ENCODE peak calls at places on chromosomes 16 and 17, in eight cellular contexts. One of them, this sample, is unnamed. For H3K27me3, the result is how much of the 10 kb centered on the place peaks cover.

GRCh38 chr16:78137782-78138616 is 38.5 kb downstream of the WWOX start:
- DNase-seq in mammary epithelial cell: no peak
- DNase-seq in GM12878: no peak
- DNase-seq in BE2C: no peak
- DNase-seq in uterus: no peak
- DNase-seq in IMR-90: no peak
- DNase-seq in ascending aorta: no peak
- DNase-seq in H1: no peak
- DNase-seq in this sample: no peak

GRCh38 chr16:50709061-50709695 is 15.8 kb downstream of the NOD2 start:
- DNase-seq in mammary epithelial cell: no peak
- DNase-seq in GM12878: no peak
- DNase-seq in BE2C: no peak
- DNase-seq in uterus: no peak
- DNase-seq in IMR-90: no peak
- DNase-seq in ascending aorta: no peak
- DNase-seq in H1: no peak
- DNase-seq in this sample: no peak

GRCh38 chr17:56771563-56771962 is 62.2 kb downstream of the C17orf67 start:
- DNase-seq in mammary epithelial cell: no peak
- DNase-seq in GM12878: no peak
- DNase-seq in BE2C: no peak
- DNase-seq in uterus: no peak
- DNase-seq in IMR-90: no peak
- DNase-seq in ascending aorta: no peak
- DNase-seq in H1: no peak
- DNase-seq in this sample: no peak

GRCh38 chr16:12518238-12519004 is 285.3 kb downstream of the CPPED1 start:
- DNase-seq in mammary epithelial cell: no peak
- DNase-seq in GM12878: no peak
- DNase-seq in BE2C: no peak
- DNase-seq in uterus: no peak
- DNase-seq in IMR-90: no peak
- DNase-seq in ascending aorta: no peak
- DNase-seq in H1: no peak
- DNase-seq in this sample: no peak

GRCh38 chr16:14007460-14007859 is 63.7 kb upstream of the MRTFB start:
- DNase-seq in mammary epithelial cell: peak
- DNase-seq in GM12878: peak
- DNase-seq in BE2C: no peak
- DNase-seq in uterus: no peak
- DNase-seq in IMR-90: peak
- DNase-seq in ascending aorta: no peak
- DNase-seq in H1: no peak
- DNase-seq in this sample: no peak

GRCh38 chr17:57329380-57330214 is 73.3 kb downstream of the MSI2 start:
- DNase-seq in mammary epithelial cell: no peak
- DNase-seq in GM12878: no peak
- DNase-seq in BE2C: peak
- DNase-seq in uterus: no peak
- DNase-seq in IMR-90: peak
- DNase-seq in ascending aorta: no peak
- DNase-seq in H1: no peak
- DNase-seq in this sample: no peak

GRCh38 chr16:10584956-10585561 is 4.7 kb upstream of the EMP2 start:
- DNase-seq in mammary epithelial cell: peak
- DNase-seq in GM12878: no peak
- DNase-seq in BE2C: no peak
- DNase-seq in uterus: no peak
- DNase-seq in IMR-90: peak
- DNase-seq in ascending aorta: no peak
- DNase-seq in H1: no peak
- DNase-seq in this sample: no peak

GRCh38 chr16:72834499-72834898 is 213.4 kb downstream of the ZFHX3 start:
- DNase-seq in mammary epithelial cell: no peak
- DNase-seq in GM12878: no peak
- DNase-seq in BE2C: no peak
- DNase-seq in uterus: no peak
- DNase-seq in IMR-90: no peak
- DNase-seq in ascending aorta: no peak
- DNase-seq in H1: no peak
- DNase-seq in this sample: no peak

GRCh38 chr16:51149721-51150158 is 1.3 kb downstream of the SALL1 start:
- DNase-seq in mammary epithelial cell: no peak
- DNase-seq in GM12878: no peak
- DNase-seq in BE2C: no peak
- DNase-seq in uterus: no peak
- DNase-seq in IMR-90: no peak
- DNase-seq in ascending aorta: no peak
- DNase-seq in H1: no peak
- DNase-seq in this sample: no peak

GRCh38 chr16:24635900-24636610 is 93.4 kb upstream of the TNRC6A start:
- DNase-seq in mammary epithelial cell: peak
- DNase-seq in GM12878: no peak
- DNase-seq in BE2C: peak
- DNase-seq in uterus: peak
- DNase-seq in IMR-90: peak
- DNase-seq in ascending aorta: peak
- DNase-seq in H1: no peak
- DNase-seq in this sample: peak

GRCh38 chr16:55759983-55760664 is 72.8 kb downstream of the CES1 start:
- DNase-seq in mammary epithelial cell: no peak
- DNase-seq in GM12878: no peak
- DNase-seq in BE2C: no peak
- DNase-seq in uterus: no peak
- DNase-seq in IMR-90: no peak
- DNase-seq in ascending aorta: no peak
- DNase-seq in H1: no peak
- DNase-seq in this sample: no peak

GRCh38 chr16:89670496-89671431 is 13.1 kb downstream of the SPATA33 start:
- DNase-seq in mammary epithelial cell: peak
- DNase-seq in GM12878: no peak
- DNase-seq in BE2C: no peak
- DNase-seq in uterus: no peak
- DNase-seq in IMR-90: peak
- DNase-seq in ascending aorta: no peak
- DNase-seq in H1: no peak
- DNase-seq in this sample: no peak

GRCh38 chr17:48630925-48631692 is 5.0 kb upstream of the HOXB9 start:
- DNase-seq in mammary epithelial cell: no peak
- DNase-seq in GM12878: no peak
- DNase-seq in BE2C: no peak
- DNase-seq in uterus: no peak
- DNase-seq in IMR-90: no peak
- DNase-seq in ascending aorta: no peak
- DNase-seq in H1: no peak
- DNase-seq in this sample: no peak

GRCh38 chr17:17347956-17348871 is 45.0 kb downstream of the NT5M start:
- DNase-seq in mammary epithelial cell: no peak
- DNase-seq in GM12878: no peak
- DNase-seq in BE2C: no peak
- DNase-seq in uterus: no peak
- DNase-seq in IMR-90: no peak
- DNase-seq in ascending aorta: peak
- DNase-seq in H1: no peak
- DNase-seq in this sample: no peak

GRCh38 chr17:75876938-75877751 is 1.2 kb downstream of the TRIM47 start:
- DNase-seq in mammary epithelial cell: peak
- DNase-seq in GM12878: no peak
- DNase-seq in BE2C: peak
- DNase-seq in uterus: peak
- DNase-seq in IMR-90: peak
- DNase-seq in ascending aorta: peak
- DNase-seq in H1: no peak
- DNase-seq in this sample: peak

GRCh38 chr17:75875940-75876189 is 2.5 kb downstream of the TRIM47 start:
- DNase-seq in mammary epithelial cell: no peak
- DNase-seq in GM12878: no peak
- DNase-seq in BE2C: no peak
- DNase-seq in uterus: no peak
- DNase-seq in IMR-90: no peak
- DNase-seq in ascending aorta: no peak
- DNase-seq in H1: no peak
- DNase-seq in this sample: no peak

GRCh38 chr17:75877752-75878173 is 618 bp downstream of the TRIM47 start:
- DNase-seq in mammary epithelial cell: peak
- DNase-seq in GM12878: no peak
- DNase-seq in BE2C: peak
- DNase-seq in uterus: peak
- DNase-seq in IMR-90: peak
- DNase-seq in ascending aorta: peak
- DNase-seq in H1: no peak
- DNase-seq in this sample: no peak

GRCh38 chr17:75875182-75875939 is 3.0 kb downstream of the TRIM47 start:
- DNase-seq in mammary epithelial cell: no peak
- DNase-seq in GM12878: no peak
- DNase-seq in BE2C: no peak
- DNase-seq in uterus: no peak
- DNase-seq in IMR-90: no peak
- DNase-seq in ascending aorta: peak
- DNase-seq in H1: no peak
- DNase-seq in this sample: no peak

DNA sequence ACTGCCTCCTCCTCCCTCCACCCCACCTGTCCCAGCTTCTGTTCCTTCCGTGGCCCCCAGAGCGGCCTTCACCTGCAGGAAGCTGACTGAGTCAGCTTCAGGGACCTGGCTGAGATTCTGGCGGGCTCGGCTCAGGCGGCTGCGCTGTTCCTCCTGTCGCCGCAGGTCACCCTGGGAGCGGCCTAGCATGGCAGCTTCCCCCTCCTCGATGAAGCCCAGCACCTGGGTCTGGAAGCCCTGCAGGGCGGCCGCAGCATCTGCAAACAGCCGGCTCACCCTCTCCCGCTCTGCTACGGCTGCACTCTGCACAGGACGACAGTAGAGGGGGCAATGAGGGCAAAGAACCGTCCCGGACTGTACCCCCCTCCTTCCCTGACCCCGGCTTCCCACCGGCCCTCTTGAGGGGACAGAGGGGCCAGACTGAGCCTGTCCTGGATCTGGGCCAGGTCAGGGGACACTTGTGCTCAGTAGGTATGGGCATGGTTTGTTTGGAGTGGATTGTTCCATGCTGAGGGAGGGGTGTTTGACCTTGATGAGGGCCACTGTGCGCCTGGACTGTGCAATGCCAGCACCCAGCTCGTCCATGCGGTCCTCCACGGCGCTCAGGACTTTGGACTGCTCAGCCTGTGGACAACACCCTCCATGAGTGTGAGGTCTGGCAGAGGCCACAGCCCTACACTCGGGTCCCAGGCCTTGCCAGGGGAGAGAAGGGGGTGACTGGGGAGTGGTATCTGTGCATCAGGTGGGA is 2.0 kb downstream of the TRIM47 start:
- DNase-seq in mammary epithelial cell: peak
- DNase-seq in GM12878: no peak
- DNase-seq in BE2C: no peak
- DNase-seq in uterus: no peak
- DNase-seq in IMR-90: no peak
- DNase-seq in ascending aorta: peak
- DNase-seq in H1: no peak
- DNase-seq in this sample: no peak
- TF ChIP-seq CTCF in mammary epithelial cell: peak
- TF ChIP-seq CTCF in GM12878: peak
- TF ChIP-seq CTCF in BE2C: peak
- TF ChIP-seq CTCF in uterus: peak
- TF ChIP-seq CTCF in IMR-90: peak
- TF ChIP-seq CTCF in ascending aorta: peak
- TF ChIP-seq CTCF in H1: peak
- TF ChIP-seq CTCF in this sample: peak

GRCh38 chr17:61450641-61451537 is 1.3 kb upstream of the TBX4 start:
- DNase-seq in mammary epithelial cell: no peak
- DNase-seq in GM12878: no peak
- DNase-seq in BE2C: no peak
- DNase-seq in uterus: no peak
- DNase-seq in IMR-90: no peak
- DNase-seq in ascending aorta: no peak
- DNase-seq in H1: no peak
- DNase-seq in this sample: no peak
- H3K27me3 ChIP-seq in mammary epithelial cell: under half
- H3K27me3 ChIP-seq in GM12878: under half
- H3K27me3 ChIP-seq in BE2C: under half
- H3K27me3 ChIP-seq in uterus: half or more
- H3K27me3 ChIP-seq in IMR-90: half or more
- H3K27me3 ChIP-seq in ascending aorta: under half
- H3K27me3 ChIP-seq in H1: half or more
- H3K27me3 ChIP-seq in this sample: half or more

GRCh38 chr17:43871947-43872690 is 25.1 kb downstream of the CD300LG start:
- DNase-seq in mammary epithelial cell: peak
- DNase-seq in GM12878: no peak
- DNase-seq in BE2C: no peak
- DNase-seq in uterus: no peak
- DNase-seq in IMR-90: no peak
- DNase-seq in ascending aorta: no peak
- DNase-seq in H1: no peak
- DNase-seq in this sample: no peak

GRCh38 chr17:43874293-43874692 is 27.3 kb downstream of the CD300LG start:
- DNase-seq in mammary epithelial cell: no peak
- DNase-seq in GM12878: no peak
- DNase-seq in BE2C: no peak
- DNase-seq in uterus: no peak
- DNase-seq in IMR-90: no peak
- DNase-seq in ascending aorta: no peak
- DNase-seq in H1: no peak
- DNase-seq in this sample: no peak

GRCh38 chr17:43875476-43876147 is 28.6 kb downstream of the CD300LG start:
- DNase-seq in mammary epithelial cell: peak
- DNase-seq in GM12878: no peak
- DNase-seq in BE2C: no peak
- DNase-seq in uterus: no peak
- DNase-seq in IMR-90: no peak
- DNase-seq in ascending aorta: no peak
- DNase-seq in H1: no peak
- DNase-seq in this sample: no peak

GRCh38 chr17:43873815-43874214 is 26.8 kb downstream of the CD300LG start:
- DNase-seq in mammary epithelial cell: no peak
- DNase-seq in GM12878: no peak
- DNase-seq in BE2C: no peak
- DNase-seq in uterus: no peak
- DNase-seq in IMR-90: no peak
- DNase-seq in ascending aorta: no peak
- DNase-seq in H1: no peak
- DNase-seq in this sample: no peak

DNA sequence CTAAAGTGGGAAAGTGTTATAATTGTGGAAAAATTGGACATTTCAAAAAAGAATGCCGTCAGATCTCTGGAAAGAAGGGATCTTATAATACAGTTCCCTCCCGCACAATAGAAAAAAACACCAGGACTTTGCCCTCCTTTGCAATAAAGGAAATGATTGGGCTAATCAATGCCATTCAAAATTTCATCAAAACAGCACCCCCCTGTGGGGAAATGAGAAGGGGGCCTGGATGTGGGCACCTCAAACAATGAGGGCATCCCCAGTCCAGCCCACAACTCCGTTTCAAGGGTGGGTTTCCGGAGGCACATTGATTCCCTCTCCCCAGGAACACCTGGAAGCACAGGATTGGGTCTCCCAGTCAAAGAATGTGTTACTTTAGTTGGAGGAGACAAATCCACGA is 26.1 kb downstream of the CD300LG start:
- DNase-seq in mammary epithelial cell: no peak
- DNase-seq in GM12878: no peak
- DNase-seq in BE2C: no peak
- DNase-seq in uterus: no peak
- DNase-seq in IMR-90: no peak
- DNase-seq in ascending aorta: no peak
- DNase-seq in H1: no peak
- DNase-seq in this sample: no peak
- TF ChIP-seq CTCF in mammary epithelial cell: no peak
- TF ChIP-seq CTCF in GM12878: no peak
- TF ChIP-seq CTCF in BE2C: peak
- TF ChIP-seq CTCF in uterus: no peak
- TF ChIP-seq CTCF in IMR-90: no peak
- TF ChIP-seq CTCF in ascending aorta: no peak
- TF ChIP-seq CTCF in H1: peak
- TF ChIP-seq CTCF in this sample: peak

GRCh38 chr17:68246271-68247028 is 1.4 kb upstream of the AMZ2 start:
- DNase-seq in mammary epithelial cell: no peak
- DNase-seq in GM12878: no peak
- DNase-seq in BE2C: no peak
- DNase-seq in uterus: no peak
- DNase-seq in IMR-90: no peak
- DNase-seq in ascending aorta: no peak
- DNase-seq in H1: no peak
- DNase-seq in this sample: no peak
- H3K27me3 ChIP-seq in mammary epithelial cell: under half
- H3K27me3 ChIP-seq in GM12878: under half
- H3K27me3 ChIP-seq in BE2C: under half
- H3K27me3 ChIP-seq in uterus: under half
- H3K27me3 ChIP-seq in IMR-90: under half
- H3K27me3 ChIP-seq in ascending aorta: under half
- H3K27me3 ChIP-seq in H1: under half
- H3K27me3 ChIP-seq in this sample: under half

This sample was measured in AG04450.